ENCODE peak calls at places on chromosomes 1 and 21, in five cellular contexts. G, K, O, I and A are unnamed samples. For H3K36me3, the result is how much of the 10 kb centered on the place peaks cover.

GRCh38 chr1:101200513-101200912 is 36.3 kb upstream of the S1PR1 start:
- DNase-seq in G (no peak), I (no peak), K (peak), O (no peak), A (peak)

GRCh38 chr1:226406401-226406881 is 1.5 kb downstream of the PARP1 start:
- DNase-seq in I (no peak), K (no peak), G (no peak), O (peak), A (no peak)

GRCh38 chr1:209871430-209871829 is 43.7 kb downstream of the UTP25 start:
- DNase-seq in K (no peak), I (no peak), O (no peak), G (no peak), A (no peak)

GRCh38 chr1:23483327-23484252 is at the start of gene ASAP3:
- DNase-seq in K (peak), O (peak), G (peak), I (no peak), A (no peak)

GRCh38 chr1:43565600-43566360 is 35.1 kb downstream of the PTPRF start:
- DNase-seq in O (no peak), K (peak), G (peak), I (no peak), A (peak)

GRCh38 chr1:194535369-194535768 is 1349.0 kb upstream of the B3GALT2 start:
- DNase-seq in K (peak), I (no peak), O (no peak), G (no peak), A (no peak)

GRCh38 chr1:223727541-223727940 is 15.2 kb downstream of the CAPN2 start:
- DNase-seq in I (no peak), G (no peak), O (no peak), K (no peak), A (no peak)

GRCh38 chr1:204094262-204095247 is 21.6 kb downstream of the SOX13 start:
- DNase-seq in O (no peak), I (no peak), G (no peak), K (peak), A (no peak)

GRCh38 chr1:192747305-192747704 is 61.5 kb upstream of the RGS2 start:
- DNase-seq in G (no peak), I (no peak), K (no peak), O (no peak), A (peak)

GRCh38 chr1:50275564-50275963 is 147.7 kb downstream of the DMRTA2 start:
- DNase-seq in I (no peak), G (no peak), K (peak), O (no peak), A (no peak)

GRCh38 chr1:19661721-19662228 is 2.9 kb upstream of the HTR6 start:
- DNase-seq in G (no peak), O (no peak), K (peak), I (no peak), A (peak)

GRCh38 chr1:200673952-200674823 is 4.5 kb upstream of the DDX59 start:
- DNase-seq in O (no peak), G (no peak), I (no peak), K (no peak), A (no peak)

GRCh38 chr1:219938706-219939105 is 10.3 kb upstream of the SLC30A10 start:
- DNase-seq in I (no peak), K (no peak), O (peak), G (no peak), A (peak)

GRCh38 chr1:98702976-98703375 is 41.5 kb downstream of the SNX7 start:
- DNase-seq in I (no peak), O (no peak), K (no peak), G (no peak), A (peak)

GRCh38 chr1:83065952-83066727 is 932.8 kb downstream of the TTLL7 start:
- DNase-seq in I (no peak), K (no peak), G (no peak), O (no peak), A (no peak)

GRCh38 chr1:92599184-92599583 is 112.5 kb upstream of the GFI1 start:
- DNase-seq in G (no peak), I (no peak), O (peak), K (peak), A (no peak)

GRCh38 chr1:43557744-43558245 is 27.1 kb downstream of the PTPRF start:
- DNase-seq in K (peak), I (no peak), O (peak), G (peak), A (no peak)

GRCh38 chr1:224542783-224543440 is 73.2 kb upstream of the CNIH3 start:
- DNase-seq in G (no peak), I (peak), O (peak), K (no peak), A (peak)

GRCh38 chr1:29682171-29682917 is 446.0 kb downstream of the PTPRU start:
- DNase-seq in O (no peak), I (peak), K (no peak), G (peak), A (no peak)

GRCh38 chr21:41956926-41957729 is 3.3 kb upstream of the C2CD2 start:
- DNase-seq in I (no peak), K (no peak), G (no peak), O (no peak), A (peak)

GRCh38 chr1:118317836-118318614 is 133.0 kb upstream of the SPAG17 start:
- DNase-seq in K (peak), O (no peak), I (no peak), G (no peak), A (no peak)

GRCh38 chr1:45014403-45015028 is 2.5 kb downstream of the UROD start:
- DNase-seq in I (peak), G (peak), O (peak), K (peak), A (peak)

GRCh38 chr1:209250970-209251636 is 332.4 kb upstream of the CAMK1G start:
- DNase-seq in I (peak), G (no peak), K (no peak), O (no peak), A (no peak)

GRCh38 chr1:63327417-63328139 is 5.2 kb downstream of the FOXD3 start:
- DNase-seq in K (peak), G (peak), I (no peak), O (peak), A (peak)

GRCh38 chr1:64995316-64995715 is 29.0 kb upstream of the JAK1 start:
- DNase-seq in K (no peak), G (no peak), O (no peak), I (no peak), A (no peak)

GRCh38 chr1:40394456-40395172 is 21.1 kb downstream of the SMAP2 start:
- DNase-seq in K (no peak), I (no peak), G (no peak), O (no peak), A (peak)

GRCh38 chr1:117760069-117760468 is 154.2 kb downstream of the TENT5C start:
- DNase-seq in O (no peak), I (no peak), K (no peak), G (no peak), A (no peak)

DNA sequence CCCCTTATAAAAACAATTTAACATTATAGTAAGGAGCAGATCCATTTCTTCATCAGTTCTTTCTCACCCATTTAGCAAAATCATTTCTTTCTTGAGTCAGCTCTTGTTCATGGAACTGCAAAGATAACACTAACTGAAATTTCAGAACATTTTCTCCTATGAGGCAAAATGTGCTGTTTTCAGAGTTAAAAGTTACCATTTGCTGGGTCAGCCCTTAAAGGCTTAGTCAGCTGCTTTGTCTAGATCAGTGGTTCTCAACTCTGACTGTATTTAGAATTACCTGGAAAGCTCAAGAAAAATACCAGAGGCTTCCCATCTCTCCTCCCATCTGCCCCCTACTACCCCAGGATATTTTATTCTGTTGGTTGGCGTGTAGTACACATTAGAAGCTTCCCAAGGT is 12.2 kb downstream of the METTL13 start:
- DNase-seq in O (no peak), I (no peak), K (no peak), G (no peak), A (peak)
- H3K4me3 ChIP-seq in O (no peak), I (no peak), K (no peak), G (no peak), A (no peak)

GRCh38 chr1:11124965-11125364 is 25.3 kb upstream of the EXOSC10 start:
- DNase-seq in G (no peak), K (no peak), I (no peak), O (no peak), A (no peak)

GRCh38 chr1:11125931-11126330 is 26.3 kb upstream of the EXOSC10 start:
- DNase-seq in O (no peak), K (no peak), G (no peak), I (no peak), A (no peak)

GRCh38 chr1:11130406-11130805 is 30.7 kb upstream of the EXOSC10 start:
- DNase-seq in I (no peak), G (no peak), O (no peak), K (no peak), A (no peak)

GRCh38 chr1:11129649-11130048 is 30.0 kb upstream of the EXOSC10 start:
- DNase-seq in O (no peak), G (no peak), K (no peak), I (no peak), A (no peak)

DNA sequence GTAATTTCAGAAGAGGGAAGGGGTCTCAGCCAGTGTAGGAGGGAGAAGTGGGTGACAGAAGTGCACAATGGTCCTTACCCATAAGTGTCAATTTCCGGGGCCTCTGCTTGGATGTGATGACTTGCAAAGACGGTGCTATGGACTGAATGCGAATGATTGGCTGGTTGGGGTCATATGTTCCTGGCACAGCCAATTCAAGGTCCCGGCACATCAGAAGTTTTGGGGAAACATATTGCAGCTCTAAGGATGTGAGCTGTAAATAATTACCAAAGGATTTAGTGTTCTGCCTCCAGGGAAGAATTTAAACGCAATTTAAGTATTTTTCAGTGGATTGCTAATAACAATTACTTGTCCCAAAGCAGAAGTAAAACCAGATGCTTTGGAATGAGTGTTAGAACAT is 26.9 kb upstream of the EXOSC10 start:
- DNase-seq in K (no peak), I (no peak), G (no peak), O (no peak), A (no peak)
- H3K36me3 ChIP-seq in K (half or more), I (half or more), G (under half), O (under half), A (half or more)

GRCh38 chr1:42044346-42044745 is 108.9 kb upstream of the GUCA2B start:
- DNase-seq in K (no peak), O (no peak), I (no peak), G (no peak), A (no peak)
- H3K4me3 ChIP-seq in K (no peak), O (no peak), I (no peak), G (no peak), A (no peak)

GRCh38 chr1:39288735-39289465 is 84.4 kb downstream of the MACF1 start:
- DNase-seq in G (no peak), O (no peak), K (no peak), I (no peak), A (peak)

GRCh38 chr1:39282537-39283216 is 78.2 kb downstream of the MACF1 start:
- DNase-seq in G (no peak), O (no peak), K (no peak), I (no peak), A (peak)

GRCh38 chr1:39277876-39278275 is 73.4 kb downstream of the MACF1 start:
- DNase-seq in K (peak), G (no peak), I (no peak), O (no peak), A (no peak)

GRCh38 chr1:39287541-39287940 is 83.0 kb downstream of the MACF1 start:
- DNase-seq in K (no peak), O (no peak), G (no peak), I (no peak), A (no peak)

DNA sequence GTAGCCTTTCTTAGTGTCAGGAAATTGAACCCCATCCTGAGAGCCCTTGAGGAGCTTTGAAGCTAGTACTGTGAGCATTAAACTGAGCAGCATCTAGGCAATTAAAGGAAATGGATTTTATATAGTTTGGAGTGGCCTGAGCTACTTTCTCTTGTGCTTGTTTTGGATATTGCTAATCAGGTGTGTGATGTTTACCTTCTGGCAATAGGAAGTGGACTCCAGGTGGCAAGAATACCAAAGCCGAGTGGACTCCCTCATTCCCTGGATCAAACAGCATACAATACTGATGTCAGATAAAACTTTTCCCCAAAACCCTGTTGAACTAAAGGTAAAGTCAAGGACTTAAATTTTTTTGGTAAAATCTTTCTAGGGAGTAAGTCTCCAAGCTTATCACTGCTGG is 79.4 kb downstream of the MACF1 start:
- DNase-seq in G (no peak), O (no peak), K (no peak), I (no peak), A (no peak)
- H3K36me3 ChIP-seq in G (under half), O (under half), K (half or more), I (half or more), A (half or more)

GRCh38 chr21:44350773-44351481 is 2.5 kb upstream of the TRPM2 start:
- DNase-seq in O (no peak), K (no peak), I (no peak), G (no peak), A (no peak)
- H3K4me3 ChIP-seq in O (no peak), K (peak), I (no peak), G (no peak), A (no peak)

GRCh38 chr1:110021285-110021684 is 13.1 kb upstream of the STRIP1 start:
- DNase-seq in G (no peak), I (no peak), K (no peak), O (no peak), A (peak)

GRCh38 chr1:110018396-110018795 is 16.0 kb upstream of the STRIP1 start:
- DNase-seq in O (no peak), K (no peak), I (no peak), G (no peak), A (no peak)

GRCh38 chr1:110019790-110020189 is 14.6 kb upstream of the STRIP1 start:
- DNase-seq in G (no peak), I (no peak), K (no peak), O (no peak), A (no peak)

GRCh38 chr1:110012100-110012499 is 22.3 kb upstream of the STRIP1 start:
- DNase-seq in K (no peak), G (no peak), I (no peak), O (no peak), A (no peak)

GRCh38 chr1:110017792-110018191 is 16.6 kb upstream of the STRIP1 start:
- DNase-seq in K (no peak), I (no peak), G (no peak), O (no peak), A (no peak)
- H3K36me3 ChIP-seq in K (half or more), I (half or more), G (half or more), O (under half), A (half or more)

DNA sequence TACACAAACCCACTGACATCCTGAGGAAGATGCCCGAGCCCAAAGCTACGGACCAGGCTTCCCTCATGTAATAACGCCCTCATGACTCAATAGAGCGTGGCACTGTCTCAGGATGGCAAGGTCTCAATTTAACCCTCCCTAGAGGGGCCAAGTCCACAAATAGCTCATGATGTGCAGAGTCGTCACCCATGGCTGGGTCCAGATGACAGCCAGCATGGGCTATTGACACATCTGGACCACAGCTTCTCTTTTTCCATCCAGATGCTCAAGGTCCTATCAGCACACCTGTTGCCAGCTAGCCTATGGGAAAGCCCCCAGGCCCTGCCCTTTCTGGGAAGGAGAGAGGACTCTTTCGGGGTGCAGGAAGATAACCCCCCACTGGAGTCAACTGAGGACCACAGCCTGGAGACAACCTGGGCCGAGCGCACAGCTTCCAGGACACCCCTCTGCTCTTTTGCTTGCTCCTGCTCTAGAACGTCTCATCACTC is 2.8 kb downstream of the LAPTM5 start:
- DNase-seq in O (no peak), I (no peak), G (no peak), K (no peak), A (no peak)
- H3K4me3 ChIP-seq in O (no peak), I (no peak), G (no peak), K (no peak), A (no peak)

DNA sequence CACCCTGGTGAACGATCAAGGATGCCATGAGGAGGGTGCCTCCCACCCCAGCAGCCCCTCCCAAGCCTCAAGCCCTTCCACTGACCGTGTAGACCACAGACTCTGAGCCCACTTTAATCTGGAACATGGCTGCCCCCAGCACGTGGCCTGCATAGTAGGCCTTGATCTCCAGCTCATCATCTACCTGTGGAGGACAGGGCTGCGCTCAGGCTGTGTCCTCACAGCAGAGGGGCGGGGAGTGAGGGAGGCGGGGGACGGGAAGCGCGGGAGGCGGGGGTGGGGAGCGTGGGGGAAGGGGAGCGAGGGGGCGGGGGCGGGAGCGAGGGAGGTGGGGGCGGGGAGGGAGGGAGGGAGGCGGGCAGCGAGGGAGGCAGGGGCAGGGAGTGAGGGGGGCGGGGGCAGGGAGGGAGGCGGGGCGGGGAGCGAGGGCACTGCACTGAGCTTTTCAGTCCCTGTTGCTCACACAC is 7.1 kb downstream of the PUSL1 start:
- DNase-seq in K (peak), I (no peak), G (no peak), O (no peak), A (no peak)
- H3K36me3 ChIP-seq in K (under half), I (half or more), G (under half), O (under half), A (half or more)